ENCODE peak calls at places on chromosomes 1 and 21, in nine cellular contexts. F, M, T, Y, V, R, Q, N and X are unnamed samples.

GRCh38 chr1:58592521-58593134 is 15.6 kb upstream of the TACSTD2 start:
- DNase-seq in F (peak; percentile 87), M (peak; percentile 95), T (peak; percentile 63), Y (peak; percentile 98), V (no peak), R (peak; percentile 70), Q (peak; percentile 68), N (no peak), X (peak; percentile 98)

GRCh38 chr21:38297193-38297592 is 40.4 kb downstream of the KCNJ15 start:
- DNase-seq in F (peak; percentile 78), M (peak; percentile 68), T (peak; percentile 64), Y (peak; percentile 32), V (no peak), R (no peak), Q (peak; percentile 66), N (no peak), X (peak; percentile 42)

GRCh38 chr1:44294588-44295007 is 60.5 kb downstream of the ERI3 start:
- DNase-seq in F (peak; percentile 79), M (no peak), T (no peak), Y (peak; percentile 13), V (no peak), R (peak; percentile 80), Q (peak; percentile 97), N (no peak), X (no peak)

GRCh38 chr1:206748348-206749034 is 22.1 kb upstream of the IL19 start:
- DNase-seq in F (no peak), M (no peak), T (no peak), Y (peak; percentile 16), V (no peak), R (no peak), Q (no peak), N (no peak), X (peak; percentile 22)

GRCh38 chr1:185297986-185298385 is 19.1 kb downstream of the IVNS1ABP start:
- DNase-seq in F (peak; percentile 47), M (no peak), T (no peak), Y (no peak), V (no peak), R (no peak), Q (no peak), N (no peak), X (no peak)

GRCh38 chr1:39676951-39677350 is 5.0 kb upstream of the NT5C1A start:
- DNase-seq in F (no peak), M (no peak), T (no peak), Y (no peak), V (no peak), R (no peak), Q (no peak), N (no peak), X (no peak)

GRCh38 chr1:219174672-219175564 is 1.2 kb downstream of the LYPLAL1 start:
- DNase-seq in F (peak; percentile 90), M (peak; percentile 50), T (peak; percentile 36), Y (peak; percentile 85), V (peak; percentile 20), R (peak; percentile 60), Q (peak; percentile 71), N (no peak), X (peak; percentile 90)

GRCh38 chr1:234933475-234933874 is 195.2 kb downstream of the TOMM20 start:
- DNase-seq in F (peak; percentile 69), M (no peak), T (no peak), Y (peak; percentile 58), V (no peak), R (no peak), Q (no peak), N (no peak), X (peak; percentile 69)

GRCh38 chr1:153963030-153963849 is at the start of gene SLC39A1:
- DNase-seq in F (peak; percentile 95), M (peak; percentile 88), T (peak; percentile 99), Y (peak; percentile 98), V (peak; percentile 87), R (peak; percentile 80), Q (peak; percentile 92), N (peak; percentile 87), X (peak; percentile 99)

GRCh38 chr1:63261736-63262142 is 60.6 kb upstream of the FOXD3 start:
- DNase-seq in F (no peak), M (no peak), T (no peak), Y (no peak), V (no peak), R (no peak), Q (no peak), N (no peak), X (no peak)

GRCh38 chr1:150162862-150163706 is 13.4 kb downstream of the PLEKHO1 start:
- DNase-seq in F (peak; percentile 100), M (peak; percentile 94), T (peak; percentile 93), Y (peak; percentile 94), V (no peak), R (peak; percentile 97), Q (peak; percentile 97), N (peak; percentile 89), X (peak; percentile 93)

GRCh38 chr1:160629286-160630210 is 17.3 kb downstream of the SLAMF1 start:
- DNase-seq in F (no peak), M (no peak), T (no peak), Y (no peak), V (peak; percentile 84), R (no peak), Q (no peak), N (no peak), X (no peak)